ENCODE peak calls at places on chromosomes 3 and 15, in ten cellular contexts. E is heart left ventricle, V is sigmoid colon, M is A549, Y is transverse colon, T is stomach, P is uterus, O is suprapubic skin, J is upper lobe of left lung, K is spleen. A is an unnamed sample.

GRCh38 chr3:58434990-58435389 is 1.4 kb upstream of the PDHB start:
- DNase-seq in E (no peak), V (no peak), M (peak), Y (no peak), T (no peak), P (no peak), O (no peak), J (no peak), K (no peak), A (no peak)

GRCh38 chr3:128317698-128318231 is 148.9 kb downstream of the DNAJB8 start:
- DNase-seq in E (no peak), V (no peak), M (no peak), Y (no peak), T (peak), P (no peak), O (peak), J (peak), K (no peak), A (no peak)

GRCh38 chr15:45132844-45133560 is 3.2 kb downstream of the DUOX1 start:
- DNase-seq in E (no peak), V (no peak), M (no peak), Y (no peak), T (no peak), P (no peak), O (no peak), J (no peak), K (no peak), A (no peak)

GRCh38 chr3:184873136-184873535 is 61.2 kb downstream of the VPS8 start:
- DNase-seq in E (no peak), V (no peak), M (no peak), Y (no peak), T (no peak), P (no peak), O (no peak), J (no peak), K (no peak), A (no peak)

GRCh38 chr15:82158811-82159210 is 103.7 kb downstream of the EFL1 start:
- DNase-seq in E (peak), V (no peak), M (no peak), Y (no peak), T (no peak), P (no peak), O (no peak), J (no peak), K (no peak), A (no peak)

GRCh38 chr15:60634815-60635214 is 155.9 kb upstream of the ICE2 start:
- DNase-seq in E (no peak), V (no peak), M (no peak), Y (peak), T (no peak), P (no peak), O (no peak), J (no peak), K (peak), A (peak)

GRCh38 chr3:197137741-197138140 is 108.1 kb upstream of the MELTF start:
- DNase-seq in E (no peak), V (no peak), M (no peak), Y (no peak), T (no peak), P (no peak), O (no peak), J (no peak), K (peak), A (no peak)

GRCh38 chr3:179026636-179027035 is 45.0 kb downstream of the ZMAT3 start:
- DNase-seq in E (no peak), V (no peak), M (no peak), Y (no peak), T (no peak), P (no peak), O (no peak), J (no peak), K (no peak), A (no peak)

GRCh38 chr3:148269816-148270215 is 427.9 kb upstream of the AGTR1 start:
- DNase-seq in E (no peak), V (no peak), M (no peak), Y (no peak), T (no peak), P (no peak), O (no peak), J (no peak), K (no peak), A (no peak)

GRCh38 chr15:34248190-34248589 is 23.4 kb downstream of the EMC4 start:
- DNase-seq in E (no peak), V (no peak), M (no peak), Y (no peak), T (no peak), P (no peak), O (no peak), J (no peak), K (no peak), A (no peak)

GRCh38 chr3:181838940-181839914 is 127.5 kb downstream of the SOX2 start:
- DNase-seq in E (no peak), V (no peak), M (peak), Y (no peak), T (peak), P (no peak), O (no peak), J (no peak), K (no peak), A (no peak)

GRCh38 chr3:59257506-59257905 is 207.7 kb upstream of the CFAP20DC start:
- DNase-seq in E (no peak), V (no peak), M (no peak), Y (no peak), T (no peak), P (no peak), O (no peak), J (no peak), K (no peak), A (no peak)

GRCh38 chr3:128908951-128909350 is 29.5 kb downstream of the ACAD9 start:
- DNase-seq in E (no peak), V (no peak), M (no peak), Y (no peak), T (no peak), P (no peak), O (no peak), J (no peak), K (no peak), A (no peak)

GRCh38 chr3:190073264-190073663 is 47.4 kb downstream of the P3H2 start:
- DNase-seq in E (no peak), V (no peak), M (no peak), Y (peak), T (no peak), P (no peak), O (no peak), J (no peak), K (peak), A (no peak)

GRCh38 chr3:190077646-190078045 is 43.1 kb downstream of the P3H2 start:
- DNase-seq in E (no peak), V (no peak), M (no peak), Y (no peak), T (no peak), P (no peak), O (no peak), J (no peak), K (no peak), A (no peak)

GRCh38 chr3:190074817-190075216 is 45.9 kb downstream of the P3H2 start:
- DNase-seq in E (no peak), V (no peak), M (no peak), Y (no peak), T (no peak), P (no peak), O (no peak), J (no peak), K (no peak), A (no peak)

GRCh38 chr3:190076138-190076537 is 44.6 kb downstream of the P3H2 start:
- DNase-seq in E (no peak), V (no peak), M (no peak), Y (no peak), T (no peak), P (no peak), O (no peak), J (no peak), K (no peak), A (no peak)

GRCh38 chr3:190076601-190077444 is 43.9 kb downstream of the P3H2 start:
- DNase-seq in E (peak), V (no peak), M (peak), Y (no peak), T (no peak), P (peak), O (no peak), J (no peak), K (no peak), A (no peak)
- H3K4me3 ChIP-seq in E (no peak), V (no peak), M (no peak), Y (no peak), T (no peak), P (no peak), O (no peak), J (no peak), K (no peak), A (no peak)

DNA sequence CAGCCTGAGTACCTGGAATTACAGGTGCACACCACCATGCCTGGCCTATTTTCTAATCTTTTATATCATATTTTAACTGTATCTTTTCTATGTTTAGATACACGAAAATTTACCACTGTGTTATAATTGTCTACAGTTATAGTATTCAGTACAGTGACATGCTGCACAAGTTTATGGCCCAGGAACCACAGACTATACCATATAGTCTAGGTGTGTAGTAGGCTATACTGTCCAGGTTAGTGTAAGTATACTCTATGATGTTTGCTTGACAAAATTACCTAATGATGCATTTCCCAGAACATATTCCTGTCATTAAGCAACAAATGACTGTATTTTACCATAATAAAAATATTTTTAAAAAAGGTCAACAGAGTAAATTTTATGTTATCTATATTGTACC is 5.5 kb downstream of the LRRFIP2 start:
- DNase-seq in E (no peak), V (no peak), M (no peak), Y (no peak), T (no peak), P (no peak), O (no peak), J (no peak), K (no peak), A (no peak)
- H3K27ac ChIP-seq in E (no peak), V (no peak), M (no peak), Y (peak), T (no peak), P (no peak), O (no peak), J (no peak), K (no peak), A (peak)

GRCh38 chr3:37218206-37218605 is 43.8 kb upstream of the LRRFIP2 start:
- DNase-seq in E (peak), V (no peak), M (no peak), Y (no peak), T (no peak), P (no peak), O (no peak), J (peak), K (no peak), A (no peak)

GRCh38 chr3:37224879-37225278 is 50.5 kb upstream of the LRRFIP2 start:
- DNase-seq in E (no peak), V (no peak), M (no peak), Y (no peak), T (no peak), P (no peak), O (no peak), J (no peak), K (no peak), A (no peak)

GRCh38 chr3:37225481-37225880 is 51.1 kb upstream of the LRRFIP2 start:
- DNase-seq in E (no peak), V (no peak), M (no peak), Y (no peak), T (no peak), P (no peak), O (no peak), J (no peak), K (no peak), A (no peak)

GRCh38 chr3:37223084-37223975 is 48.9 kb upstream of the LRRFIP2 start:
- DNase-seq in E (no peak), V (no peak), M (peak), Y (no peak), T (no peak), P (no peak), O (no peak), J (no peak), K (no peak), A (no peak)

DNA sequence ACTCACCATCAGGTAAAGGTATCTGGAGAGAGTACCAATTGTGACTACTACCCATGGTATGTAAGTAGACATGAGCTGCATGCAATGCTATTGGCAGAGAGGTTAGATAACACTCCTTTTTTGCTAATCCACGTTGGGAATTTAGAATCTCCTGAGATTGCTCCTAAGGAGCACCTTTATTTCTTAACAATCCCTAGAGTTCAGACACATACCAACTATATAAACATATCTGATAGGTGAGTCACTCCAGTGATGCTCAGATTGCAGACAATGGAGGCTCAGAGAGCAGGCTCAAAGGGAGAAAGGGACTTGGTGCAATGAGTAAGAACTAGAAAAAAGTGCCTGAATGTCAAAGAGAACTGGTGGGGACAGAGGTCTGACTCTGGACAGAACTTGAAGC is 47.0 kb upstream of the LRRFIP2 start:
- DNase-seq in E (no peak), V (no peak), M (peak), Y (no peak), T (no peak), P (no peak), O (no peak), J (no peak), K (no peak), A (no peak)
- TF ChIP-seq POLR2A in E (no peak), V (no peak), M (no peak), Y (no peak), T (no peak), P (no peak), O (no peak), J (no peak), K (no peak), A (no peak)

DNA sequence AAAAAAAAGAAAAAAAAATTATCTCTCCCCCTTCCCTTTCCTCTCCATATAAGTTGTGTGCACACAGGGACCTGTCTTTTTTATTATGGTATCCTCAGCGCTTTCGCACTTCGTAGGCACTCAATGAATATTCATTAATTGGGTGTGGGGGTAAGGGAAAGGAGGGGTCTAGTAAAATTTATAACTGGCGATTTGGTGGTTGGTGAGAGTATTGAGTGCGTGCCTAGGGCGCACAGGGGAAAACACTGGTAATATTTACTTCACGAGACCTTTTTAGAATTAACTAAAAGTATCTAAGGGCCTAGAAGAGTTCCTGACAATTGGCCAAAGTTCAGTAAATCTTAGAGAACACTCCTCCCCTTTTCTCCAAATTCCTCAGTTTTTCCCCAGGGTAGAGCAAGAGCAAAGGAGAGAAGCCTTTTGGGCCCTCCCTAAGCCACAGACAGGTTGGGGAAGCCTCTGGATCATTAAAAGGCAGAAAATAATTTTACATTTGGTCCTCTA is 25.7 kb downstream of the TYRO3 start:
- DNase-seq in E (no peak), V (no peak), M (no peak), Y (no peak), T (no peak), P (no peak), O (no peak), J (no peak), K (no peak), A (no peak)
- H3K4me3 ChIP-seq in E (peak), V (no peak), M (no peak), Y (peak), T (peak), P (peak), O (peak), J (peak), K (peak), A (peak)

A was measured in Peyer's patch.